ENCODE peak calls at places on chromosomes 5 and 9, in four cellular contexts. U is HepG2, S is H1, H is GM12878. B is an unnamed sample.

GRCh38 chr9:92242115-92242778 is 51.2 kb downstream of the IARS1 start:
- DNase-seq in U (no peak), S (no peak), H (no peak), B (no peak)

GRCh38 chr9:118170032-118170955 is 466.1 kb downstream of the TLR4 start:
- DNase-seq in H (no peak), S (peak; percentile 60), U (peak; percentile 7), B (peak; percentile 52)

GRCh38 chr5:129271309-129271708 is 176.8 kb downstream of the ISOC1 start:
- DNase-seq in S (no peak), U (no peak), H (no peak), B (peak; percentile 28)

GRCh38 chr9:137558127-137558526 is 6.4 kb downstream of the MRPL41 start:
- DNase-seq in S (no peak), U (no peak), H (no peak), B (no peak)

GRCh38 chr9:114055061-114055460 is 23.0 kb downstream of the AMBP start:
- DNase-seq in H (no peak), U (no peak), S (peak; percentile 41), B (no peak)

GRCh38 chr5:115246361-115246991 is 16.2 kb downstream of the PGGT1B start:
- DNase-seq in H (peak; percentile 7), S (no peak), U (peak; percentile 49), B (peak; percentile 1)

GRCh38 chr5:17187401-17187800 is 30.0 kb upstream of the BASP1 start:
- DNase-seq in S (no peak), U (no peak), H (no peak), B (no peak)

GRCh38 chr5:32029291-32029690 is 144.8 kb downstream of the GOLPH3 start:
- DNase-seq in S (no peak), U (no peak), H (no peak), B (no peak)

GRCh38 chr5:89034588-89034987 is 151.6 kb upstream of the MEF2C start:
- DNase-seq in U (no peak), H (no peak), S (no peak), B (no peak)

GRCh38 chr5:158563774-158564390 is 535.8 kb downstream of the EBF1 start:
- DNase-seq in U (no peak), H (no peak), S (no peak), B (no peak)

GRCh38 chr5:6713274-6714181 is at the start of gene TENT4A:
- DNase-seq in S (peak; percentile 55), U (no peak), H (no peak), B (no peak)

GRCh38 chr5:41908374-41909079 is 4.4 kb downstream of the RIMOC1 start:
- DNase-seq in S (no peak), U (no peak), H (no peak), B (no peak)

GRCh38 chr5:174413520-174414314 is 310.7 kb upstream of the MSX2 start:
- DNase-seq in H (no peak), S (no peak), U (no peak), B (no peak)

GRCh38 chr9:111678293-111678692 is 16.9 kb downstream of the GNG10 start:
- DNase-seq in U (peak; percentile 74), S (no peak), H (no peak), B (no peak)

GRCh38 chr9:89372230-89372816 is 54.0 kb downstream of the SECISBP2 start:
- DNase-seq in H (no peak), S (no peak), U (no peak), B (no peak)

GRCh38 chr9:69036319-69036718 is 767 bp downstream of the FXN start:
- DNase-seq in H (no peak), S (no peak), U (peak; percentile 47), B (no peak)

GRCh38 chr5:54415896-54416640 is 39.4 kb upstream of the HSPB3 start:
- DNase-seq in H (no peak), U (no peak), S (no peak), B (no peak)

GRCh38 chr5:155839251-155840037 is 487.5 kb upstream of the SGCD start:
- DNase-seq in U (no peak), S (no peak), H (no peak), B (peak; percentile 13)

GRCh38 chr5:91095786-91096380 is 287.2 kb downstream of the ARRDC3 start:
- DNase-seq in S (no peak), U (no peak), H (no peak), B (no peak)

DNA sequence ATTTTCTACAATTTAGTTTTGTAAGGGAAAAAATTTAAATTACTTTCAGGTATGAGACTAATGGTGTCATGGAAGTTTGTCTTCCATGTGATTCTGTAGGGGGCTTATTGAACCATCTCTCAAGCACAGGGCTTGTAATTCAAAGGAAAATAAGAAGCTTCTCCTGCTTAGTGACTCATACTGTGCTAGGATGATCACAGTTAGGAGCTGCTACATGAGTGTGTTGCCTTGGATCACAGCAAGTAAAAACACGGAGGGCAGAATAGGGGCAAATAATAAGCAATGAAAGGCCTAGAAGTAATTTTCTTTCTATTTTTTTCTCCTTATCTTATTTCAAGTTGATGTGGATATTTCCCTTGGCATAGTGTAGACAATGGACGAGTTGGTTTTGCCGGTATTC is 28.9 kb downstream of the TMEM167A start:
- DNase-seq in U (no peak), S (no peak), H (no peak), B (no peak)
- TF ChIP-seq SUZ12 in U (no peak), S (no peak), H (no peak), B (no peak)

DNA sequence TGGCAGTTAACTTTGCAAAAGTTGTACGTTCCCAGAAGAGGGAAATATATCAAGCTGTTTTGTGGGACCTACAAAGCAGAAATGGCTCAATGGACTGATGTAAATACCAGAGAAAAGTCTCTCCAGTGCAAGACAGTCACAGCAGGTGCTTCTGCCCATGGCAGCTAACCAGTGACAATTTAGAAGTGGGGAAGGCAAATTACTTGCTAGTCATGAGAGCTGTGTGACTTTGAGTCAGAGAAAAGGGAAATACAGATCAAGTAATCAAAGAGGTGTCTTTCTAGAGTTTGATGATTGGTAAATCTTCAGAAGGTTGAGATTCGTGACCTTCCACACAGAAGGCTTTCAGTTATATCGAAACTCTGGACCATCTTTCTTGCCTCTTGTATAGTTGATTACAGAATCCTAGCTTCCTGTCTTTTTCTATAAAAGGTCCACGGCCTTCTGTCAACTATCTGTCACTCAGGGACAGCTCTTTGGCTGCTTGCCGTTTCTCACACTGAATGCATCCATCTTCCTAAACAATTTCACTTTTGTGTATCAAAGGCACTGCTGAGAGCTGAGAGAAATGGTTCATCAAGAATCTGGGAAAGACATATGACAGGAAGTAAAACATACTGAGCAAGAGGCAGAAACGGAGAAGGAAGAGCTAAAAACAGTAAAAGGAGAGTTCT is 994.0 kb upstream of the ACO1 start:
- DNase-seq in U (no peak), H (no peak), S (no peak), B (no peak)
- TF ChIP-seq YY1 in U (no peak), H (no peak), S (no peak), B (no peak)

GRCh38 chr5:140664018-140664352 is 719 bp upstream of the WDR55 start:
- DNase-seq in H (no peak), S (no peak), U (no peak), B (no peak)

GRCh38 chr5:140664353-140665119 is at the start of gene WDR55:
- DNase-seq in H (peak; percentile 71), S (peak; percentile 94), U (peak; percentile 90), B (peak; percentile 63)

GRCh38 chr5:140658870-140659269 is 5.8 kb upstream of the WDR55 start:
- DNase-seq in U (no peak), H (no peak), S (no peak), B (no peak)
- H3K36me3 ChIP-seq in U (peaks cover 38% of the 10 kb centered on the region), H (peaks cover 16% of the 10 kb centered on the region), S (peaks cover 76% of the 10 kb centered on the region), B (peaks cover 83% of the 10 kb centered on the region)

DNA sequence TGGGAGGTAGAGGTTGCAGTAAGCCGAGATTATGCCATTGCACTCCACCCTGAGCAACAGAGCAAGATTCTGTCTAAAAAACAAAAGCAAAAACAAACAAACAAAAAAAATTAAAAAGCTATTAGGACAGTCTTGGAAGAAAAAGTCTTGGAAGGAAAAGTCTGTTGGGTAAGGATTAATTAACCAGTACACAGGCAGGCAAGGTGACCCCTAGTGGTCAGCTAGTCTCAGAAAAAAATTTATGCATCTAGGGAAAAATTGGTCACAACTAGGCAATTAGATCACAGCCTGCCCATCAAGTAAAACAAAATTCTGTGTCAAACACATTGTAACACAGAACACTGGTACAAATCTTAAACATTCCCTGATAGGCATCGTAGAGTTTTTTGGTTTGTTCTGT is 6.7 kb upstream of the ANKRD18B start:
- DNase-seq in S (no peak), U (peak; percentile 21), H (no peak), B (no peak)
- TF ChIP-seq SUZ12 in S (no peak), U (no peak), H (no peak), B (no peak)

DNA sequence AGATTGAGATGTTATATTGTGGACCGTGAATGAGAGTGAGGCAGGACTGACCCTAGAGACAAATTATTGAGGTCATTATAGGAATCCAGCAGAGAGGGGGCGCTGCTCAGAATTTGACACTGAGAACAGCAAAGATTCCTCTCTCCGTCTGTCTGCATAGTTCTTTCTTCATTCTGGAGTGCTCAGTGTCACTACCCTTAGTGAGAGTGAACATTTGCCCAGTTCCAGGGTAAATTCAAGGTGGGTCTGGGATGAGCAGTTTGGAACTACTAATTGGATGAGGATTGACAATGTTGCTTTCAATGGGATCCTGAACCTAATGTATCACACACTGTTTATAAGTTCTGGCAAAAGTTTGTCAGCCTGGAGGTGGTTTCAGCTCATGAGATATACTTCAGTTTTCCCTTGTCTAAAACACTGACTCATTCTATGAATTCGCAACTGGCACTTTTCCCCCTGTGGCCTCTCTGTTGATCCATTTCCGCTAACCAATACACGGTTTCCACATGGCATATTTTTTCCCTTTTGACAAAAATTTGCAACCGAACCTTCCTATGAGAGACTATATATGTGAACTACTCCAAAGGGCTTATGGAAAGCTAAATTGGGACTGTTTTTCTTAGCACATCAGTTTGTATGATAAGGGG is 1240.8 kb upstream of the WWC1 start:
- DNase-seq in S (peak; percentile 59), U (no peak), H (no peak), B (no peak)
- TF ChIP-seq YY1 in S (no peak), U (no peak), H (no peak), B (no peak)

GRCh38 chr9:129854588-129855110 is 19.4 kb downstream of the USP20 start:
- DNase-seq in U (no peak), S (no peak), H (no peak), B (no peak)
- H3K36me3 ChIP-seq in U (peaks cover 5% of the 10 kb centered on the region), S (peaks cover 9% of the 10 kb centered on the region), H (no peaks in the 10 kb centered on the region), B (peaks cover 57% of the 10 kb centered on the region)

DNA sequence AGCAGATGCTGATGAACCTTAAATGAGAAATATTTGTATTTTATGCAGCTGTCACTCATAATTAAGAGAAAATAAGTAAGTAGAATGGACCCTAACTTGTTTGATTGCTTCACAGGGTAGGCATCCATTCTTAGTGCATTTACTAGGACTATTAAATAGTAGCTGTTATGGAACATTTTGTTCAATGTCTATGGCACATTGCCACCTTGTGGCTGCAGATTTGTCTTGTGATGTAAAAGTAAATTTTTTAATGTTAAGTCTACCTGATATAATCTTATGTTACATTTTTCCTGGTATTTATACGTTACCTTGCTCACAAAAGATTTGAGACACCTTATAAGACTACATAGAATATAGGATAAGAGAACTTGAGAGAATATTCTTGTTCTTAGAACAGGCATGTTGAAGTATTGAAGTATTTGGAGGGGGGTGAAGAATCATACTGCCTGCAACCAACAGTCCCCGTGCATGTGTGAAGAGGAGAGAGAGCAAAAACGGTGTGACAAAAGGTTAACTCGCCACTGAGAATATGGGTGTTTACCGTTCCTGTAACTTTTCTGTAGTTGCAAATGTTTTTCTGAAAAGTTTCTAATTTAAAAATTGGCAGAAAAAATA is 161.1 kb downstream of the MAST4 start:
- DNase-seq in H (no peak), S (no peak), U (peak; percentile 20), B (no peak)
- TF ChIP-seq SUZ12 in H (no peak), S (no peak), U (no peak), B (no peak)

B was measured in NT2/D1.